ENCODE peak calls at places on chromosome 2, in eight cellular contexts. One of them, this sample, is unnamed.

GRCh38 chr2:66069937-66070716 is 364.8 kb upstream of the MEIS1 start:
- DNase-seq in NCI-H510A: no peak
- DNase-seq in activated T-helper 1 cell treated with anti-CD3 and anti-CD28 coated beads, Interleukin-12 subunit alpha, Interleukin-12 subunit beta, Interleukin-2, Interleukin-4 antibody, amounts not matched to agents 30 ng/mL and 10 ng/mL and 1 ng/mL, durations not matched to agents 14 hours and 24 hours and 36 hours: no peak
- DNase-seq in MV-4-11: no peak
- DNase-seq in stimulated activated CD4-positive, alpha-beta T cell treated with anti-CD3 and anti-CD28 coated beads, Interleukin-12 subunit alpha, Interleukin-12 subunit beta, amount 100 ng/mL, for 48 hours: no peak
- DNase-seq in Right ventricle myocardium inferior: no peak
- DNase-seq in non-pigmented ciliary epithelial cell: no peak
- DNase-seq in psoas muscle: no peak
- DNase-seq in this sample: no peak

GRCh38 chr2:211093743-211094303 is 537.4 kb downstream of the CPS1 start:
- DNase-seq in MV-4-11: no peak
- DNase-seq in stimulated activated CD4-positive, alpha-beta T cell treated with anti-CD3 and anti-CD28 coated beads, Interleukin-12 subunit alpha, Interleukin-12 subunit beta, amount 100 ng/mL, for 48 hours: no peak
- DNase-seq in Right ventricle myocardium inferior: no peak
- DNase-seq in non-pigmented ciliary epithelial cell: no peak
- DNase-seq in activated T-helper 1 cell treated with anti-CD3 and anti-CD28 coated beads, Interleukin-12 subunit alpha, Interleukin-12 subunit beta, Interleukin-2, Interleukin-4 antibody, amounts not matched to agents 30 ng/mL and 10 ng/mL and 1 ng/mL, durations not matched to agents 14 hours and 24 hours and 36 hours: no peak
- DNase-seq in psoas muscle: no peak
- DNase-seq in NCI-H510A: no peak
- DNase-seq in this sample: no peak

GRCh38 chr2:188322569-188323531 is 31.2 kb downstream of the GULP1 start:
- DNase-seq in activated T-helper 1 cell treated with anti-CD3 and anti-CD28 coated beads, Interleukin-12 subunit alpha, Interleukin-12 subunit beta, Interleukin-2, Interleukin-4 antibody, amounts not matched to agents 30 ng/mL and 10 ng/mL and 1 ng/mL, durations not matched to agents 14 hours and 24 hours and 36 hours: no peak
- DNase-seq in NCI-H510A: no peak
- DNase-seq in non-pigmented ciliary epithelial cell: no peak
- DNase-seq in Right ventricle myocardium inferior: no peak
- DNase-seq in MV-4-11: no peak
- DNase-seq in psoas muscle: no peak
- DNase-seq in stimulated activated CD4-positive, alpha-beta T cell treated with anti-CD3 and anti-CD28 coated beads, Interleukin-12 subunit alpha, Interleukin-12 subunit beta, amount 100 ng/mL, for 48 hours: no peak
- DNase-seq in this sample: no peak

GRCh38 chr2:38176619-38177021 is 100.7 kb upstream of the CYP1B1 start:
- DNase-seq in Right ventricle myocardium inferior: no peak
- DNase-seq in stimulated activated CD4-positive, alpha-beta T cell treated with anti-CD3 and anti-CD28 coated beads, Interleukin-12 subunit alpha, Interleukin-12 subunit beta, amount 100 ng/mL, for 48 hours: no peak
- DNase-seq in psoas muscle: no peak
- DNase-seq in non-pigmented ciliary epithelial cell: peak; percentile 88
- DNase-seq in MV-4-11: peak; percentile 60
- DNase-seq in activated T-helper 1 cell treated with anti-CD3 and anti-CD28 coated beads, Interleukin-12 subunit alpha, Interleukin-12 subunit beta, Interleukin-2, Interleukin-4 antibody, amounts not matched to agents 30 ng/mL and 10 ng/mL and 1 ng/mL, durations not matched to agents 14 hours and 24 hours and 36 hours: no peak
- DNase-seq in NCI-H510A: no peak
- DNase-seq in this sample: no peak

GRCh38 chr2:132598536-132598935 is 71.5 kb downstream of the LYPD1 start:
- DNase-seq in activated T-helper 1 cell treated with anti-CD3 and anti-CD28 coated beads, Interleukin-12 subunit alpha, Interleukin-12 subunit beta, Interleukin-2, Interleukin-4 antibody, amounts not matched to agents 30 ng/mL and 10 ng/mL and 1 ng/mL, durations not matched to agents 14 hours and 24 hours and 36 hours: no peak
- DNase-seq in non-pigmented ciliary epithelial cell: no peak
- DNase-seq in psoas muscle: no peak
- DNase-seq in stimulated activated CD4-positive, alpha-beta T cell treated with anti-CD3 and anti-CD28 coated beads, Interleukin-12 subunit alpha, Interleukin-12 subunit beta, amount 100 ng/mL, for 48 hours: no peak
- DNase-seq in Right ventricle myocardium inferior: no peak
- DNase-seq in NCI-H510A: no peak
- DNase-seq in MV-4-11: no peak
- DNase-seq in this sample: no peak

GRCh38 chr2:158047156-158047611 is 54.5 kb upstream of the UPP2 start:
- DNase-seq in stimulated activated CD4-positive, alpha-beta T cell treated with anti-CD3 and anti-CD28 coated beads, Interleukin-12 subunit alpha, Interleukin-12 subunit beta, amount 100 ng/mL, for 48 hours: no peak
- DNase-seq in Right ventricle myocardium inferior: no peak
- DNase-seq in MV-4-11: no peak
- DNase-seq in NCI-H510A: no peak
- DNase-seq in psoas muscle: no peak
- DNase-seq in activated T-helper 1 cell treated with anti-CD3 and anti-CD28 coated beads, Interleukin-12 subunit alpha, Interleukin-12 subunit beta, Interleukin-2, Interleukin-4 antibody, amounts not matched to agents 30 ng/mL and 10 ng/mL and 1 ng/mL, durations not matched to agents 14 hours and 24 hours and 36 hours: no peak
- DNase-seq in non-pigmented ciliary epithelial cell: no peak
- DNase-seq in this sample: no peak

GRCh38 chr2:157303612-157304011 is 22.0 kb downstream of the ERMN start:
- DNase-seq in non-pigmented ciliary epithelial cell: no peak
- DNase-seq in Right ventricle myocardium inferior: no peak
- DNase-seq in stimulated activated CD4-positive, alpha-beta T cell treated with anti-CD3 and anti-CD28 coated beads, Interleukin-12 subunit alpha, Interleukin-12 subunit beta, amount 100 ng/mL, for 48 hours: no peak
- DNase-seq in activated T-helper 1 cell treated with anti-CD3 and anti-CD28 coated beads, Interleukin-12 subunit alpha, Interleukin-12 subunit beta, Interleukin-2, Interleukin-4 antibody, amounts not matched to agents 30 ng/mL and 10 ng/mL and 1 ng/mL, durations not matched to agents 14 hours and 24 hours and 36 hours: no peak
- DNase-seq in psoas muscle: no peak
- DNase-seq in NCI-H510A: no peak
- DNase-seq in MV-4-11: no peak
- DNase-seq in this sample: no peak

GRCh38 chr2:45024600-45025291 is 15.5 kb upstream of the SIX2 start:
- DNase-seq in NCI-H510A: no peak
- DNase-seq in MV-4-11: no peak
- DNase-seq in stimulated activated CD4-positive, alpha-beta T cell treated with anti-CD3 and anti-CD28 coated beads, Interleukin-12 subunit alpha, Interleukin-12 subunit beta, amount 100 ng/mL, for 48 hours: no peak
- DNase-seq in psoas muscle: peak; percentile 71
- DNase-seq in activated T-helper 1 cell treated with anti-CD3 and anti-CD28 coated beads, Interleukin-12 subunit alpha, Interleukin-12 subunit beta, Interleukin-2, Interleukin-4 antibody, amounts not matched to agents 30 ng/mL and 10 ng/mL and 1 ng/mL, durations not matched to agents 14 hours and 24 hours and 36 hours: no peak
- DNase-seq in non-pigmented ciliary epithelial cell: peak; percentile 47
- DNase-seq in Right ventricle myocardium inferior: no peak
- DNase-seq in this sample: no peak

GRCh38 chr2:129191530-129191929 is 787.9 kb upstream of the RAB6C start:
- DNase-seq in MV-4-11: no peak
- DNase-seq in activated T-helper 1 cell treated with anti-CD3 and anti-CD28 coated beads, Interleukin-12 subunit alpha, Interleukin-12 subunit beta, Interleukin-2, Interleukin-4 antibody, amounts not matched to agents 30 ng/mL and 10 ng/mL and 1 ng/mL, durations not matched to agents 14 hours and 24 hours and 36 hours: no peak
- DNase-seq in Right ventricle myocardium inferior: no peak
- DNase-seq in non-pigmented ciliary epithelial cell: no peak
- DNase-seq in stimulated activated CD4-positive, alpha-beta T cell treated with anti-CD3 and anti-CD28 coated beads, Interleukin-12 subunit alpha, Interleukin-12 subunit beta, amount 100 ng/mL, for 48 hours: no peak
- DNase-seq in NCI-H510A: no peak
- DNase-seq in psoas muscle: no peak
- DNase-seq in this sample: no peak

GRCh38 chr2:65320042-65320711 is 92.5 kb downstream of the ACTR2 start:
- DNase-seq in non-pigmented ciliary epithelial cell: peak; percentile 84
- DNase-seq in MV-4-11: peak; percentile 7
- DNase-seq in stimulated activated CD4-positive, alpha-beta T cell treated with anti-CD3 and anti-CD28 coated beads, Interleukin-12 subunit alpha, Interleukin-12 subunit beta, amount 100 ng/mL, for 48 hours: peak; percentile 9
- DNase-seq in activated T-helper 1 cell treated with anti-CD3 and anti-CD28 coated beads, Interleukin-12 subunit alpha, Interleukin-12 subunit beta, Interleukin-2, Interleukin-4 antibody, amounts not matched to agents 30 ng/mL and 10 ng/mL and 1 ng/mL, durations not matched to agents 14 hours and 24 hours and 36 hours: no peak
- DNase-seq in Right ventricle myocardium inferior: no peak
- DNase-seq in psoas muscle: peak; percentile 67
- DNase-seq in NCI-H510A: no peak
- DNase-seq in this sample: no peak

GRCh38 chr2:9336534-9337354 is 86.6 kb downstream of the ITGB1BP1 start:
- DNase-seq in MV-4-11: no peak
- DNase-seq in non-pigmented ciliary epithelial cell: peak; percentile 88
- DNase-seq in NCI-H510A: peak; percentile 92
- DNase-seq in psoas muscle: no peak
- DNase-seq in Right ventricle myocardium inferior: no peak
- DNase-seq in stimulated activated CD4-positive, alpha-beta T cell treated with anti-CD3 and anti-CD28 coated beads, Interleukin-12 subunit alpha, Interleukin-12 subunit beta, amount 100 ng/mL, for 48 hours: no peak
- DNase-seq in activated T-helper 1 cell treated with anti-CD3 and anti-CD28 coated beads, Interleukin-12 subunit alpha, Interleukin-12 subunit beta, Interleukin-2, Interleukin-4 antibody, amounts not matched to agents 30 ng/mL and 10 ng/mL and 1 ng/mL, durations not matched to agents 14 hours and 24 hours and 36 hours: no peak
- DNase-seq in this sample: peak; percentile 77

GRCh38 chr2:180910831-180911665 is 69.4 kb upstream of the UBE2E3 start:
- DNase-seq in stimulated activated CD4-positive, alpha-beta T cell treated with anti-CD3 and anti-CD28 coated beads, Interleukin-12 subunit alpha, Interleukin-12 subunit beta, amount 100 ng/mL, for 48 hours: no peak
- DNase-seq in Right ventricle myocardium inferior: no peak
- DNase-seq in psoas muscle: no peak
- DNase-seq in NCI-H510A: no peak
- DNase-seq in non-pigmented ciliary epithelial cell: no peak
- DNase-seq in activated T-helper 1 cell treated with anti-CD3 and anti-CD28 coated beads, Interleukin-12 subunit alpha, Interleukin-12 subunit beta, Interleukin-2, Interleukin-4 antibody, amounts not matched to agents 30 ng/mL and 10 ng/mL and 1 ng/mL, durations not matched to agents 14 hours and 24 hours and 36 hours: no peak
- DNase-seq in MV-4-11: no peak
- DNase-seq in this sample: no peak

GRCh38 chr2:238250896-238251295 is 11.1 kb upstream of the HES6 start:
- DNase-seq in MV-4-11: no peak
- DNase-seq in Right ventricle myocardium inferior: peak; percentile 25
- DNase-seq in non-pigmented ciliary epithelial cell: no peak
- DNase-seq in activated T-helper 1 cell treated with anti-CD3 and anti-CD28 coated beads, Interleukin-12 subunit alpha, Interleukin-12 subunit beta, Interleukin-2, Interleukin-4 antibody, amounts not matched to agents 30 ng/mL and 10 ng/mL and 1 ng/mL, durations not matched to agents 14 hours and 24 hours and 36 hours: no peak
- DNase-seq in psoas muscle: no peak
- DNase-seq in stimulated activated CD4-positive, alpha-beta T cell treated with anti-CD3 and anti-CD28 coated beads, Interleukin-12 subunit alpha, Interleukin-12 subunit beta, amount 100 ng/mL, for 48 hours: no peak
- DNase-seq in NCI-H510A: no peak
- DNase-seq in this sample: no peak

GRCh38 chr2:71067567-71068217 is 756 bp upstream of the NAGK start:
- DNase-seq in stimulated activated CD4-positive, alpha-beta T cell treated with anti-CD3 and anti-CD28 coated beads, Interleukin-12 subunit alpha, Interleukin-12 subunit beta, amount 100 ng/mL, for 48 hours: no peak
- DNase-seq in psoas muscle: no peak
- DNase-seq in Right ventricle myocardium inferior: no peak
- DNase-seq in NCI-H510A: no peak
- DNase-seq in non-pigmented ciliary epithelial cell: no peak
- DNase-seq in activated T-helper 1 cell treated with anti-CD3 and anti-CD28 coated beads, Interleukin-12 subunit alpha, Interleukin-12 subunit beta, Interleukin-2, Interleukin-4 antibody, amounts not matched to agents 30 ng/mL and 10 ng/mL and 1 ng/mL, durations not matched to agents 14 hours and 24 hours and 36 hours: no peak
- DNase-seq in MV-4-11: no peak
- DNase-seq in this sample: no peak

GRCh38 chr2:210318891-210319290 is 3.9 kb upstream of the MYL1 start:
- DNase-seq in NCI-H510A: no peak
- DNase-seq in MV-4-11: no peak
- DNase-seq in Right ventricle myocardium inferior: no peak
- DNase-seq in non-pigmented ciliary epithelial cell: peak; percentile 9
- DNase-seq in psoas muscle: no peak
- DNase-seq in stimulated activated CD4-positive, alpha-beta T cell treated with anti-CD3 and anti-CD28 coated beads, Interleukin-12 subunit alpha, Interleukin-12 subunit beta, amount 100 ng/mL, for 48 hours: no peak
- DNase-seq in activated T-helper 1 cell treated with anti-CD3 and anti-CD28 coated beads, Interleukin-12 subunit alpha, Interleukin-12 subunit beta, Interleukin-2, Interleukin-4 antibody, amounts not matched to agents 30 ng/mL and 10 ng/mL and 1 ng/mL, durations not matched to agents 14 hours and 24 hours and 36 hours: no peak
- DNase-seq in this sample: no peak

GRCh38 chr2:189233527-189233926 is 54.0 kb upstream of the COL5A2 start:
- DNase-seq in MV-4-11: no peak
- DNase-seq in psoas muscle: no peak
- DNase-seq in activated T-helper 1 cell treated with anti-CD3 and anti-CD28 coated beads, Interleukin-12 subunit alpha, Interleukin-12 subunit beta, Interleukin-2, Interleukin-4 antibody, amounts not matched to agents 30 ng/mL and 10 ng/mL and 1 ng/mL, durations not matched to agents 14 hours and 24 hours and 36 hours: no peak
- DNase-seq in NCI-H510A: no peak
- DNase-seq in Right ventricle myocardium inferior: no peak
- DNase-seq in non-pigmented ciliary epithelial cell: no peak
- DNase-seq in stimulated activated CD4-positive, alpha-beta T cell treated with anti-CD3 and anti-CD28 coated beads, Interleukin-12 subunit alpha, Interleukin-12 subunit beta, amount 100 ng/mL, for 48 hours: no peak
- DNase-seq in this sample: no peak

GRCh38 chr2:235263205-235264120 is 230.4 kb upstream of the AGAP1 start:
- DNase-seq in activated T-helper 1 cell treated with anti-CD3 and anti-CD28 coated beads, Interleukin-12 subunit alpha, Interleukin-12 subunit beta, Interleukin-2, Interleukin-4 antibody, amounts not matched to agents 30 ng/mL and 10 ng/mL and 1 ng/mL, durations not matched to agents 14 hours and 24 hours and 36 hours: no peak
- DNase-seq in Right ventricle myocardium inferior: peak; percentile 89
- DNase-seq in non-pigmented ciliary epithelial cell: peak; percentile 32
- DNase-seq in psoas muscle: peak; percentile 87
- DNase-seq in MV-4-11: no peak
- DNase-seq in stimulated activated CD4-positive, alpha-beta T cell treated with anti-CD3 and anti-CD28 coated beads, Interleukin-12 subunit alpha, Interleukin-12 subunit beta, amount 100 ng/mL, for 48 hours: no peak
- DNase-seq in NCI-H510A: no peak
- DNase-seq in this sample: peak; percentile 72

GRCh38 chr2:219513787-219514186 is 495 bp upstream of the ASIC4 start:
- DNase-seq in non-pigmented ciliary epithelial cell: no peak
- DNase-seq in Right ventricle myocardium inferior: no peak
- DNase-seq in MV-4-11: no peak
- DNase-seq in activated T-helper 1 cell treated with anti-CD3 and anti-CD28 coated beads, Interleukin-12 subunit alpha, Interleukin-12 subunit beta, Interleukin-2, Interleukin-4 antibody, amounts not matched to agents 30 ng/mL and 10 ng/mL and 1 ng/mL, durations not matched to agents 14 hours and 24 hours and 36 hours: no peak
- DNase-seq in stimulated activated CD4-positive, alpha-beta T cell treated with anti-CD3 and anti-CD28 coated beads, Interleukin-12 subunit alpha, Interleukin-12 subunit beta, amount 100 ng/mL, for 48 hours: no peak
- DNase-seq in psoas muscle: no peak
- DNase-seq in NCI-H510A: no peak
- DNase-seq in this sample: no peak

GRCh38 chr2:101762451-101763171 is 65.1 kb downstream of the MAP4K4 start:
- DNase-seq in non-pigmented ciliary epithelial cell: no peak
- DNase-seq in MV-4-11: no peak
- DNase-seq in stimulated activated CD4-positive, alpha-beta T cell treated with anti-CD3 and anti-CD28 coated beads, Interleukin-12 subunit alpha, Interleukin-12 subunit beta, amount 100 ng/mL, for 48 hours: no peak
- DNase-seq in NCI-H510A: no peak
- DNase-seq in psoas muscle: no peak
- DNase-seq in Right ventricle myocardium inferior: no peak
- DNase-seq in activated T-helper 1 cell treated with anti-CD3 and anti-CD28 coated beads, Interleukin-12 subunit alpha, Interleukin-12 subunit beta, Interleukin-2, Interleukin-4 antibody, amounts not matched to agents 30 ng/mL and 10 ng/mL and 1 ng/mL, durations not matched to agents 14 hours and 24 hours and 36 hours: no peak
- DNase-seq in this sample: no peak

GRCh38 chr2:168519534-168520308 is 63.6 kb downstream of the CERS6 start:
- DNase-seq in MV-4-11: no peak
- DNase-seq in activated T-helper 1 cell treated with anti-CD3 and anti-CD28 coated beads, Interleukin-12 subunit alpha, Interleukin-12 subunit beta, Interleukin-2, Interleukin-4 antibody, amounts not matched to agents 30 ng/mL and 10 ng/mL and 1 ng/mL, durations not matched to agents 14 hours and 24 hours and 36 hours: no peak
- DNase-seq in Right ventricle myocardium inferior: no peak
- DNase-seq in non-pigmented ciliary epithelial cell: peak; percentile 35
- DNase-seq in stimulated activated CD4-positive, alpha-beta T cell treated with anti-CD3 and anti-CD28 coated beads, Interleukin-12 subunit alpha, Interleukin-12 subunit beta, amount 100 ng/mL, for 48 hours: no peak
- DNase-seq in psoas muscle: no peak
- DNase-seq in NCI-H510A: no peak
- DNase-seq in this sample: no peak

GRCh38 chr2:39717067-39717466 is 51.4 kb downstream of the TMEM178A start:
- DNase-seq in non-pigmented ciliary epithelial cell: no peak
- DNase-seq in Right ventricle myocardium inferior: no peak
- DNase-seq in NCI-H510A: no peak
- DNase-seq in MV-4-11: no peak
- DNase-seq in stimulated activated CD4-positive, alpha-beta T cell treated with anti-CD3 and anti-CD28 coated beads, Interleukin-12 subunit alpha, Interleukin-12 subunit beta, amount 100 ng/mL, for 48 hours: no peak
- DNase-seq in activated T-helper 1 cell treated with anti-CD3 and anti-CD28 coated beads, Interleukin-12 subunit alpha, Interleukin-12 subunit beta, Interleukin-2, Interleukin-4 antibody, amounts not matched to agents 30 ng/mL and 10 ng/mL and 1 ng/mL, durations not matched to agents 14 hours and 24 hours and 36 hours: no peak
- DNase-seq in psoas muscle: no peak
- DNase-seq in this sample: no peak

GRCh38 chr2:221343524-221343923 is 228.6 kb downstream of the EPHA4 start:
- DNase-seq in stimulated activated CD4-positive, alpha-beta T cell treated with anti-CD3 and anti-CD28 coated beads, Interleukin-12 subunit alpha, Interleukin-12 subunit beta, amount 100 ng/mL, for 48 hours: no peak
- DNase-seq in NCI-H510A: no peak
- DNase-seq in psoas muscle: no peak
- DNase-seq in non-pigmented ciliary epithelial cell: no peak
- DNase-seq in MV-4-11: no peak
- DNase-seq in activated T-helper 1 cell treated with anti-CD3 and anti-CD28 coated beads, Interleukin-12 subunit alpha, Interleukin-12 subunit beta, Interleukin-2, Interleukin-4 antibody, amounts not matched to agents 30 ng/mL and 10 ng/mL and 1 ng/mL, durations not matched to agents 14 hours and 24 hours and 36 hours: no peak
- DNase-seq in Right ventricle myocardium inferior: no peak
- DNase-seq in this sample: no peak

GRCh38 chr2:117785740-117786139 is 28.8 kb upstream of the DDX18 start:
- DNase-seq in NCI-H510A: no peak
- DNase-seq in psoas muscle: no peak
- DNase-seq in Right ventricle myocardium inferior: no peak
- DNase-seq in stimulated activated CD4-positive, alpha-beta T cell treated with anti-CD3 and anti-CD28 coated beads, Interleukin-12 subunit alpha, Interleukin-12 subunit beta, amount 100 ng/mL, for 48 hours: peak; percentile 32
- DNase-seq in MV-4-11: peak; percentile 12
- DNase-seq in non-pigmented ciliary epithelial cell: peak; percentile 5
- DNase-seq in activated T-helper 1 cell treated with anti-CD3 and anti-CD28 coated beads, Interleukin-12 subunit alpha, Interleukin-12 subunit beta, Interleukin-2, Interleukin-4 antibody, amounts not matched to agents 30 ng/mL and 10 ng/mL and 1 ng/mL, durations not matched to agents 14 hours and 24 hours and 36 hours: no peak
- DNase-seq in this sample: peak; percentile 5

GRCh38 chr2:99735753-99736152 is 245.9 kb upstream of the REV1 start:
- DNase-seq in NCI-H510A: no peak
- DNase-seq in Right ventricle myocardium inferior: no peak
- DNase-seq in psoas muscle: no peak
- DNase-seq in non-pigmented ciliary epithelial cell: no peak
- DNase-seq in MV-4-11: no peak
- DNase-seq in stimulated activated CD4-positive, alpha-beta T cell treated with anti-CD3 and anti-CD28 coated beads, Interleukin-12 subunit alpha, Interleukin-12 subunit beta, amount 100 ng/mL, for 48 hours: no peak
- DNase-seq in activated T-helper 1 cell treated with anti-CD3 and anti-CD28 coated beads, Interleukin-12 subunit alpha, Interleukin-12 subunit beta, Interleukin-2, Interleukin-4 antibody, amounts not matched to agents 30 ng/mL and 10 ng/mL and 1 ng/mL, durations not matched to agents 14 hours and 24 hours and 36 hours: no peak
- DNase-seq in this sample: no peak

GRCh38 chr2:953975-954686 is 3.5 kb downstream of the SNTG2 start:
- DNase-seq in psoas muscle: no peak
- DNase-seq in NCI-H510A: no peak
- DNase-seq in MV-4-11: no peak
- DNase-seq in non-pigmented ciliary epithelial cell: no peak
- DNase-seq in stimulated activated CD4-positive, alpha-beta T cell treated with anti-CD3 and anti-CD28 coated beads, Interleukin-12 subunit alpha, Interleukin-12 subunit beta, amount 100 ng/mL, for 48 hours: no peak
- DNase-seq in Right ventricle myocardium inferior: no peak
- DNase-seq in activated T-helper 1 cell treated with anti-CD3 and anti-CD28 coated beads, Interleukin-12 subunit alpha, Interleukin-12 subunit beta, Interleukin-2, Interleukin-4 antibody, amounts not matched to agents 30 ng/mL and 10 ng/mL and 1 ng/mL, durations not matched to agents 14 hours and 24 hours and 36 hours: no peak
- DNase-seq in this sample: no peak

GRCh38 chr2:198287706-198288105 is 483.3 kb downstream of the PLCL1 start:
- DNase-seq in psoas muscle: no peak
- DNase-seq in MV-4-11: no peak
- DNase-seq in Right ventricle myocardium inferior: no peak
- DNase-seq in non-pigmented ciliary epithelial cell: no peak
- DNase-seq in stimulated activated CD4-positive, alpha-beta T cell treated with anti-CD3 and anti-CD28 coated beads, Interleukin-12 subunit alpha, Interleukin-12 subunit beta, amount 100 ng/mL, for 48 hours: no peak
- DNase-seq in activated T-helper 1 cell treated with anti-CD3 and anti-CD28 coated beads, Interleukin-12 subunit alpha, Interleukin-12 subunit beta, Interleukin-2, Interleukin-4 antibody, amounts not matched to agents 30 ng/mL and 10 ng/mL and 1 ng/mL, durations not matched to agents 14 hours and 24 hours and 36 hours: no peak
- DNase-seq in NCI-H510A: no peak
- DNase-seq in this sample: no peak

GRCh38 chr2:215624423-215624829 is 188.6 kb upstream of the FN1 start:
- DNase-seq in stimulated activated CD4-positive, alpha-beta T cell treated with anti-CD3 and anti-CD28 coated beads, Interleukin-12 subunit alpha, Interleukin-12 subunit beta, amount 100 ng/mL, for 48 hours: no peak
- DNase-seq in non-pigmented ciliary epithelial cell: no peak
- DNase-seq in MV-4-11: peak; percentile 79
- DNase-seq in NCI-H510A: no peak
- DNase-seq in psoas muscle: no peak
- DNase-seq in activated T-helper 1 cell treated with anti-CD3 and anti-CD28 coated beads, Interleukin-12 subunit alpha, Interleukin-12 subunit beta, Interleukin-2, Interleukin-4 antibody, amounts not matched to agents 30 ng/mL and 10 ng/mL and 1 ng/mL, durations not matched to agents 14 hours and 24 hours and 36 hours: no peak
- DNase-seq in Right ventricle myocardium inferior: no peak
- DNase-seq in this sample: peak; percentile 45

GRCh38 chr2:48249093-48249492 is 280.9 kb upstream of the STON1 start:
- DNase-seq in activated T-helper 1 cell treated with anti-CD3 and anti-CD28 coated beads, Interleukin-12 subunit alpha, Interleukin-12 subunit beta, Interleukin-2, Interleukin-4 antibody, amounts not matched to agents 30 ng/mL and 10 ng/mL and 1 ng/mL, durations not matched to agents 14 hours and 24 hours and 36 hours: no peak
- DNase-seq in stimulated activated CD4-positive, alpha-beta T cell treated with anti-CD3 and anti-CD28 coated beads, Interleukin-12 subunit alpha, Interleukin-12 subunit beta, amount 100 ng/mL, for 48 hours: no peak
- DNase-seq in non-pigmented ciliary epithelial cell: no peak
- DNase-seq in Right ventricle myocardium inferior: no peak
- DNase-seq in psoas muscle: no peak
- DNase-seq in MV-4-11: peak; percentile 7
- DNase-seq in NCI-H510A: no peak
- DNase-seq in this sample: no peak

GRCh38 chr2:159362816-159363251 is 76.3 kb upstream of the WDSUB1 start:
- DNase-seq in MV-4-11: peak; percentile 53
- DNase-seq in NCI-H510A: no peak
- DNase-seq in psoas muscle: no peak
- DNase-seq in activated T-helper 1 cell treated with anti-CD3 and anti-CD28 coated beads, Interleukin-12 subunit alpha, Interleukin-12 subunit beta, Interleukin-2, Interleukin-4 antibody, amounts not matched to agents 30 ng/mL and 10 ng/mL and 1 ng/mL, durations not matched to agents 14 hours and 24 hours and 36 hours: no peak
- DNase-seq in Right ventricle myocardium inferior: no peak
- DNase-seq in non-pigmented ciliary epithelial cell: peak; percentile 70
- DNase-seq in stimulated activated CD4-positive, alpha-beta T cell treated with anti-CD3 and anti-CD28 coated beads, Interleukin-12 subunit alpha, Interleukin-12 subunit beta, amount 100 ng/mL, for 48 hours: no peak
- DNase-seq in this sample: no peak

GRCh38 chr2:39664898-39665591 is 672 bp upstream of the TMEM178A start:
- DNase-seq in non-pigmented ciliary epithelial cell: no peak
- DNase-seq in Right ventricle myocardium inferior: no peak
- DNase-seq in stimulated activated CD4-positive, alpha-beta T cell treated with anti-CD3 and anti-CD28 coated beads, Interleukin-12 subunit alpha, Interleukin-12 subunit beta, amount 100 ng/mL, for 48 hours: no peak
- DNase-seq in activated T-helper 1 cell treated with anti-CD3 and anti-CD28 coated beads, Interleukin-12 subunit alpha, Interleukin-12 subunit beta, Interleukin-2, Interleukin-4 antibody, amounts not matched to agents 30 ng/mL and 10 ng/mL and 1 ng/mL, durations not matched to agents 14 hours and 24 hours and 36 hours: no peak
- DNase-seq in NCI-H510A: no peak
- DNase-seq in psoas muscle: no peak
- DNase-seq in MV-4-11: no peak
- DNase-seq in this sample: no peak

This sample was measured in prostate gland.